ENCODE peak calls at places on chromosomes 11 and 22, in nine cellular contexts. D is stomach, Y is suprapubic skin, B is ovary, M is tibial nerve, N is A549, Z is sigmoid colon, J is transverse colon, W is K562. A is an unnamed sample.

GRCh38 chr11:4606231-4607015 is 1.6 kb downstream of the TRIM68 start:
- DNase-seq in M (no peak), B (no peak), D (no peak), Z (no peak), N (no peak), Y (no peak), J (peak), W (no peak), A (peak)

GRCh38 chr11:128520206-128520885 is 67.0 kb downstream of the ETS1 start:
- DNase-seq in D (no peak), W (no peak), Z (no peak), B (no peak), Y (no peak), J (no peak), N (no peak), M (no peak), A (no peak)

GRCh38 chr11:115939104-115939503 is 434.9 kb upstream of the CADM1 start:
- DNase-seq in M (no peak), N (no peak), J (no peak), Y (no peak), W (no peak), Z (no peak), D (no peak), B (no peak), A (no peak)

GRCh38 chr11:126764221-126764620 is 236.3 kb downstream of the KIRREL3 start:
- DNase-seq in Y (no peak), J (no peak), D (no peak), M (no peak), B (no peak), Z (no peak), W (peak), N (no peak), A (no peak)

GRCh38 chr22:47044722-47045545 is 282.5 kb downstream of the TBC1D22A start:
- DNase-seq in M (no peak), J (no peak), D (no peak), Z (peak), B (no peak), W (no peak), N (no peak), Y (peak), A (no peak)

GRCh38 chr11:133343951-133344350 is 188.3 kb downstream of the OPCML start:
- DNase-seq in N (no peak), Z (no peak), W (no peak), Y (no peak), B (no peak), D (no peak), J (no peak), M (no peak), A (no peak)

GRCh38 chr11:75582935-75583709 is 21.1 kb downstream of the SERPINH1 start:
- DNase-seq in D (peak), N (peak), B (peak), M (peak), W (peak), Y (peak), J (peak), Z (peak), A (no peak)

GRCh38 chr11:396948-397548 is 3.0 kb downstream of the PKP3 start:
- DNase-seq in W (no peak), Y (no peak), B (peak), J (peak), Z (peak), M (peak), D (no peak), N (no peak), A (no peak)

GRCh38 chr11:120326228-120326627 is 1.1 kb downstream of the TLCD5 start:
- DNase-seq in J (no peak), D (no peak), N (no peak), Z (no peak), B (no peak), W (no peak), M (no peak), Y (no peak), A (no peak)

GRCh38 chr22:40544758-40545157 is 91.8 kb downstream of the MRTFA start:
- DNase-seq in J (no peak), Z (no peak), D (no peak), N (no peak), M (no peak), Y (no peak), B (no peak), W (no peak), A (no peak)
- TF ChIP-seq EP300 in J (no peak), Z (no peak), D (no peak), N (no peak), M (no peak), Y (no peak), B (no peak), W (no peak), A (no peak)

GRCh38 chr11:36264601-36265344 is 24.5 kb downstream of the COMMD9 start:
- DNase-seq in N (no peak), Y (no peak), J (no peak), M (no peak), B (no peak), W (no peak), D (no peak), Z (no peak), A (no peak)
- TF ChIP-seq EP300 in N (no peak), Y (no peak), J (no peak), M (no peak), B (no peak), W (no peak), D (no peak), Z (no peak), A (no peak)

GRCh38 chr22:29078036-29078868 is 5.4 kb downstream of the KREMEN1 start:
- DNase-seq in Y (no peak), J (no peak), D (no peak), W (no peak), N (no peak), M (no peak), B (no peak), Z (no peak), A (no peak)
- TF ChIP-seq EP300 in Y (no peak), J (no peak), D (no peak), W (no peak), N (no peak), M (no peak), B (no peak), Z (no peak), A (no peak)

GRCh38 chr11:57792060-57792541 is 30.5 kb downstream of the CTNND1 start:
- DNase-seq in D (peak), N (no peak), W (peak), B (no peak), Y (no peak), J (peak), M (peak), Z (peak), A (peak)
- TF ChIP-seq EP300 in D (no peak), N (no peak), W (no peak), B (no peak), Y (no peak), J (peak), M (no peak), Z (no peak), A (no peak)

GRCh38 chr11:8017894-8018741 is 31.0 kb downstream of the EIF3F start:
- DNase-seq in D (no peak), N (no peak), B (no peak), M (no peak), Y (no peak), J (no peak), Z (no peak), W (no peak), A (peak)
- TF ChIP-seq EP300 in D (no peak), N (no peak), B (no peak), M (no peak), Y (no peak), J (no peak), Z (no peak), W (no peak), A (no peak)

GRCh38 chr11:5690216-5690615 is 626 bp downstream of the TRIM22 start:
- DNase-seq in N (no peak), D (no peak), J (no peak), Z (no peak), W (no peak), Y (no peak), M (peak), B (peak), A (peak)
- TF ChIP-seq EP300 in N (no peak), D (no peak), J (no peak), Z (no peak), W (no peak), Y (no peak), M (no peak), B (no peak), A (no peak)

DNA sequence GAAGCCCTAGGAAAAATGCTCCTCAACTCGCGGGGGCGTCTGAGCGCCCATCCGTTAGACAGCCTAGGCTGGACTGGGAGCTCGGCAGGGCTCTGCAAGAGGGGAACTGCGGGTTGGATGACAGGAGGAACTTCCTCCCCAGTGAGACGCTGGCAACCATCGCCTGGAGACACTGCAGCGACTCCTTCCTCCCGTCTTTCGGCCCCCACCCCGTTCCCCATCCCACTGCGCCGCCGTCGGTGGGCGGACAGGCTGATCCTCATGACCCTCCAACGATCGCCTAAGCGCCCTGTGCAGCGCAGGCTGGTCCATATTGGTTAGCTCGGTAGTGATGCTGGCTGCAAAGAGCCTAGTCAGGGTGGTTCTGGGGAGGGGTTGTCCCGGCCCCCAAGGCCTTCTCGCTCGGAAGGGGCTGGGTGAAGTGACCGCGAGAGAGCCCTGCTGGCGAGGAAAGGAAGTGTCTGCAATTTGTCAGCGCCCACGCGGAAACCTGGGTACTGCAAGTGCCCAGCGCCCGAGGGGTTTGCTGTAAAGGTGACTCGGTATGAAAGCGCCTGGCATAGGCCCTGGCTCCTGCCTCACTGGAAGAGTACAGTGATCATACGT is 638 bp downstream of the NRGN start:
- DNase-seq in N (peak), J (no peak), D (no peak), Y (peak), W (peak), B (no peak), Z (no peak), M (no peak), A (no peak)
- TF ChIP-seq EP300 in N (no peak), J (no peak), D (no peak), Y (no peak), W (no peak), B (no peak), Z (no peak), M (no peak), A (no peak)

GRCh38 chr11:40186401-40187091 is 1272.9 kb downstream of the LRRC4C start:
- DNase-seq in Z (no peak), N (no peak), W (no peak), Y (no peak), D (no peak), B (no peak), J (no peak), M (no peak), A (peak)
- TF ChIP-seq EP300 in Z (no peak), N (no peak), W (no peak), Y (no peak), D (no peak), B (no peak), J (no peak), M (no peak), A (no peak)

DNA sequence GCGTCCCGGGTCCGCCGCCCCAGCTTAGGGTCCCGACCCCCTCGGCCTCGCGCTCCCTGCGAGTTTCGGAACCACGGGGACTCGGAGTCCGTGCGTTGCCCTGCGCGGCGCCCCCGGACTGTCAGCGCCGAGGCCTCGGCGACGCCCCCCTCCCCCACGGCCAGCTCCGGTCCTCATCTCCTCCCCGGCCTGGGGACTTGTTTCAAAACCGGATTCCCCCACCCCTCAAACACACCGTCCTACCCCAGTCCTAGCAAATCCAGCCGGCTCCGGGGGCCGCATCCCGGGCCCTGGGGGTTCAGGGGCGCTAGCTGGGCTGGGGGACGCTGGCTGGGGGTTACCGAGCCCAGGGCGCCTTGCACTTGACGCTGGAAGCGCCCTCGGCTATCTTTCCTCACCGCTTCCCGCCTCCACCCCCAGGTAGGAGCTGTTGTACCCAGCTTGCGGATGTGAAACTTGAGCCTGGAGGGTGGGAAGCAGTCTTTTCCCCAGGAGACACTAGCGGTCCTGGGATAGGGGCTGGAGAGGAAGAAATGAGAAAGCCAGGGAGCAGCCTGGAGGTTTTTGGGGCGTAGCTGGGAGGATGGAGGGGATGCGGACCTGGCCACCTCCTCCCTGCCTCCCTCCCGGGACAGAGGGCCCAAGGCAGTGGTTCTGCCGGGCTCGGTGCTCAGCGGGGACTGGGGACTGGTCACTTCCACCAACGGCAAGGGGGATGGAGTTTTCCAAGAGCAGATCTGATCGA is 560 bp downstream of the FBLN1 start:
- DNase-seq in Y (no peak), W (no peak), J (no peak), B (no peak), D (no peak), N (no peak), M (no peak), Z (no peak), A (no peak)
- TF ChIP-seq EP300 in Y (no peak), W (no peak), J (no peak), B (no peak), D (no peak), N (no peak), M (no peak), Z (no peak), A (no peak)

DNA sequence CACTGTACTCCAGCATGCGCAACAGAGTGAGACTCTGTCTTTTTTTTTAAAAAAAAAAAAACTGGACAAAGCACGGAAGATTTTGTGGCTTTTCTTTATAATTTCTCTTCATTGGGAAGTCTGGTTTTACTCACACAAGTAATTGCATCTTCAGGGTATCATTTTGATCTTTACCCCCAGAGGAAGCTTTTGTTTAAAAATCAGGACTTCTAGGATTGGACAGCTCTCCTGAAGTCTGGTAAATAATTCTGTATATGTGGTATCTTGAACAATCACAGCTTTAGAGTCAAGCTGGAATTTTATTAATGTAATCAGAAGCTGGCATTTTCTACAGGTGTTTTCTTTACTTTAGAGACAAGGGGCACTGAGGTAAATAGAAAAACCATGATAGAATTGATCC is 208.1 kb upstream of the NARS2 start:
- DNase-seq in B (no peak), M (no peak), Y (no peak), N (no peak), J (no peak), Z (no peak), W (no peak), D (no peak), A (no peak)
- TF ChIP-seq EP300 in B (no peak), M (no peak), Y (no peak), N (no peak), J (no peak), Z (no peak), W (no peak), D (no peak), A (no peak)